ENCODE peak calls at places on chromosome 19, in seven cellular contexts. D, C, K, N, V, I and F are unnamed samples.

GRCh38 chr19:3766520-3766919 is 4.0 kb downstream of the MRPL54 start:
- DNase-seq in I (no peak), C (no peak), N (no peak), K (no peak), D (no peak), V (no peak), F (no peak)

GRCh38 chr19:3981736-3982681 is 3.3 kb downstream of the EEF2 start:
- DNase-seq in D (no peak), K (no peak), C (no peak), V (no peak), I (no peak), N (no peak), F (no peak)

GRCh38 chr19:18736415-18737336 is 53.2 kb downstream of the CRTC1 start:
- DNase-seq in N (peak), D (no peak), K (no peak), C (no peak), V (no peak), I (no peak), F (no peak)

GRCh38 chr19:12841094-12841493 is 2.8 kb downstream of the MAST1 start:
- DNase-seq in N (peak), V (no peak), D (no peak), K (no peak), I (no peak), C (no peak), F (no peak)

GRCh38 chr19:55116232-55117062 is 990 bp downstream of the PPP1R12C start:
- DNase-seq in I (peak), K (no peak), V (peak), N (peak), D (peak), C (no peak), F (peak)

GRCh38 chr19:10523135-10523636 is 5.9 kb upstream of the S1PR5 start:
- DNase-seq in I (no peak), N (no peak), C (no peak), V (no peak), D (no peak), K (no peak), F (no peak)

GRCh38 chr19:33507021-33507956 is 14.3 kb downstream of the PEPD start:
- DNase-seq in I (no peak), N (no peak), V (no peak), D (no peak), C (no peak), K (no peak), F (no peak)

GRCh38 chr19:38869160-38869835 is 8.8 kb downstream of the RINL start:
- DNase-seq in V (no peak), C (no peak), N (no peak), D (no peak), K (no peak), I (no peak), F (no peak)

GRCh38 chr19:1591421-1592022 is 1.1 kb downstream of the MBD3 start:
- DNase-seq in N (no peak), D (no peak), V (peak), C (no peak), I (no peak), K (peak), F (no peak)

GRCh38 chr19:3785464-3785937 is 680 bp downstream of the MATK start:
- DNase-seq in I (no peak), N (no peak), V (peak), C (no peak), K (no peak), D (no peak), F (no peak)

GRCh38 chr19:639251-640155 is at the start of gene FGF22:
- DNase-seq in C (no peak), I (peak), N (peak), V (peak), D (peak), K (peak), F (peak)

GRCh38 chr19:54312436-54313362 is at the start of gene LILRA5:
- DNase-seq in C (no peak), N (no peak), I (no peak), D (peak), K (no peak), V (no peak), F (no peak)

GRCh38 chr19:18450934-18451836 is 13.3 kb upstream of the ISYNA1 start:
- DNase-seq in D (peak), N (peak), K (peak), V (peak), I (peak), C (no peak), F (peak)

GRCh38 chr19:42201489-42202289 is 15.8 kb downstream of the DEDD2 start:
- DNase-seq in D (no peak), V (no peak), K (no peak), C (no peak), N (no peak), I (no peak), F (no peak)

GRCh38 chr19:6773323-6773931 is 919 bp downstream of the VAV1 start:
- DNase-seq in K (no peak), V (no peak), N (no peak), C (no peak), I (peak), D (no peak), F (no peak)

GRCh38 chr19:29482855-29483640 is 42.7 kb upstream of the VSTM2B start:
- DNase-seq in D (no peak), N (no peak), K (no peak), V (no peak), I (no peak), C (no peak), F (no peak)

GRCh38 chr19:46216612-46217011 is 12.9 kb upstream of the IGFL1 start:
- DNase-seq in I (no peak), N (no peak), V (no peak), C (no peak), D (no peak), K (no peak), F (no peak)

GRCh38 chr19:12974301-12975220 is 5.2 kb downstream of the DAND5 start:
- DNase-seq in K (peak), D (no peak), C (no peak), N (no peak), V (no peak), I (no peak), F (no peak)

GRCh38 chr19:56670961-56671612 is 470 bp downstream of the ZNF835 start:
- DNase-seq in N (no peak), I (no peak), D (no peak), C (no peak), V (peak), K (no peak), F (no peak)

GRCh38 chr19:31969110-31969509 is 376.3 kb upstream of the ZNF507 start:
- DNase-seq in D (no peak), K (no peak), I (no peak), N (no peak), C (no peak), V (no peak), F (no peak)

GRCh38 chr19:10848208-10848843 is at the start of gene C19orf38:
- DNase-seq in I (no peak), D (no peak), K (no peak), N (no peak), V (no peak), C (no peak), F (no peak)

GRCh38 chr19:45632468-45633196 is 6.6 kb downstream of the EML2 start:
- DNase-seq in C (no peak), V (peak), D (peak), K (peak), N (peak), I (peak), F (peak)

GRCh38 chr19:18339703-18340102 is 695 bp upstream of the PGPEP1 start:
- DNase-seq in I (no peak), C (no peak), N (no peak), K (no peak), D (no peak), V (no peak), F (no peak)

GRCh38 chr19:44587863-44588752 is 25.3 kb upstream of the IGSF23 start:
- DNase-seq in K (no peak), N (no peak), I (no peak), V (no peak), D (no peak), C (peak), F (peak)

GRCh38 chr19:43726736-43727592 is 11.1 kb downstream of the IRGC start:
- DNase-seq in V (no peak), I (no peak), C (no peak), N (peak), K (no peak), D (no peak), F (no peak)

GRCh38 chr19:28971011-28971410 is 241.9 kb downstream of the UQCRFS1 start:
- DNase-seq in K (no peak), V (no peak), D (no peak), N (peak), I (no peak), C (no peak), F (no peak)

GRCh38 chr19:15456441-15456840 is 6.7 kb upstream of the WIZ start:
- DNase-seq in I (no peak), D (no peak), C (no peak), K (no peak), N (no peak), V (no peak), F (no peak)

GRCh38 chr19:6223461-6224307 is 56.1 kb downstream of the MLLT1 start:
- DNase-seq in K (no peak), V (no peak), C (no peak), N (peak), I (no peak), D (no peak), F (no peak)

GRCh38 chr19:19459707-19460251 is 54.3 kb downstream of the GATAD2A start:
- DNase-seq in N (peak), D (no peak), V (peak), K (no peak), I (peak), C (no peak), F (peak)

GRCh38 chr19:6199240-6199983 is 63.9 kb downstream of the ACSBG2 start:
- DNase-seq in K (peak), V (peak), N (peak), I (peak), D (peak), C (peak), F (peak)

GRCh38 chr19:36547001-36547732 is 19.1 kb upstream of the ZNF260 start:
- DNase-seq in C (no peak), K (no peak), I (no peak), V (no peak), N (no peak), D (no peak), F (no peak)

GRCh38 chr19:43956827-43957226 is 5.8 kb downstream of the ZNF221 start:
- DNase-seq in I (no peak), V (no peak), N (no peak), C (no peak), D (no peak), K (no peak), F (no peak)

GRCh38 chr19:49809155-49809986 is 3.7 kb downstream of the FUZ start:
- DNase-seq in V (peak), K (no peak), N (peak), D (peak), I (no peak), C (no peak), F (no peak)